ENCODE peak calls at places on chromosome 10, in eight cellular contexts. T is WERI-Rb-1; A is IMR-90; R is ovary; C is heart left ventricle; F is hepatocyte; E is naive thymus-derived CD4-positive, alpha-beta T cell; S is GM23338. H is an unnamed sample.

GRCh38 chr10:86337121-86337601 is 29.4 kb downstream of the GRID1 start:
- DNase-seq in T (no peak), A (no peak), R (no peak), C (no peak), F (no peak), E (no peak), S (no peak), H (no peak)

GRCh38 chr10:89241491-89242339 is 9.9 kb downstream of the LIPA start:
- DNase-seq in T (no peak), A (peak), R (no peak), C (no peak), F (no peak), E (no peak), S (no peak), H (no peak)

GRCh38 chr10:117980216-117980615 is 66.5 kb downstream of the RAB11FIP2 start:
- DNase-seq in T (no peak), A (peak), R (no peak), C (no peak), F (no peak), E (no peak), S (no peak), H (no peak)

GRCh38 chr10:43299579-43299978 is 32.7 kb upstream of the RASGEF1A start:
- DNase-seq in T (no peak), A (no peak), R (no peak), C (no peak), F (no peak), E (peak), S (no peak), H (no peak)

GRCh38 chr10:51035344-51035743 is 38.9 kb upstream of the PRKG1 start:
- DNase-seq in T (no peak), A (no peak), R (no peak), C (no peak), F (no peak), E (no peak), S (peak), H (no peak)

GRCh38 chr10:93554760-93555432 is 11.6 kb upstream of the FFAR4 start:
- DNase-seq in T (peak), A (peak), R (peak), C (peak), F (peak), E (peak), S (peak), H (peak)

GRCh38 chr10:105872665-105873064 is 1231.6 kb downstream of the SORCS3 start:
- DNase-seq in T (no peak), A (no peak), R (no peak), C (no peak), F (no peak), E (no peak), S (peak), H (no peak)

GRCh38 chr10:1056326-1057105 is at the start of gene WDR37:
- DNase-seq in T (peak), A (peak), R (peak), C (peak), F (peak), E (peak), S (peak), H (peak)

GRCh38 chr10:59709472-59710125 is at the start of gene SLC16A9:
- DNase-seq in T (peak), A (peak), R (peak), C (peak), F (peak), E (no peak), S (peak), H (peak)

GRCh38 chr10:88428442-88428841 is 154.7 kb downstream of the RNLS start:
- DNase-seq in T (peak), A (no peak), R (no peak), C (no peak), F (no peak), E (no peak), S (no peak), H (no peak)

GRCh38 chr10:71093531-71093930 is 118.8 kb upstream of the UNC5B start:
- DNase-seq in T (peak), A (no peak), R (no peak), C (no peak), F (no peak), E (no peak), S (no peak), H (no peak)
- H3K27ac ChIP-seq in T (no peak), A (no peak), R (no peak), C (no peak), F (no peak), E (no peak), S (no peak), H (no peak)

GRCh38 chr10:4260483-4260882 is 475.5 kb upstream of the KLF6 start:
- DNase-seq in T (no peak), A (peak), R (no peak), C (no peak), F (peak), E (no peak), S (no peak), H (no peak)
- H3K27ac ChIP-seq in T (no peak), A (peak), R (peak), C (no peak), F (peak), E (no peak), S (no peak), H (no peak)

DNA sequence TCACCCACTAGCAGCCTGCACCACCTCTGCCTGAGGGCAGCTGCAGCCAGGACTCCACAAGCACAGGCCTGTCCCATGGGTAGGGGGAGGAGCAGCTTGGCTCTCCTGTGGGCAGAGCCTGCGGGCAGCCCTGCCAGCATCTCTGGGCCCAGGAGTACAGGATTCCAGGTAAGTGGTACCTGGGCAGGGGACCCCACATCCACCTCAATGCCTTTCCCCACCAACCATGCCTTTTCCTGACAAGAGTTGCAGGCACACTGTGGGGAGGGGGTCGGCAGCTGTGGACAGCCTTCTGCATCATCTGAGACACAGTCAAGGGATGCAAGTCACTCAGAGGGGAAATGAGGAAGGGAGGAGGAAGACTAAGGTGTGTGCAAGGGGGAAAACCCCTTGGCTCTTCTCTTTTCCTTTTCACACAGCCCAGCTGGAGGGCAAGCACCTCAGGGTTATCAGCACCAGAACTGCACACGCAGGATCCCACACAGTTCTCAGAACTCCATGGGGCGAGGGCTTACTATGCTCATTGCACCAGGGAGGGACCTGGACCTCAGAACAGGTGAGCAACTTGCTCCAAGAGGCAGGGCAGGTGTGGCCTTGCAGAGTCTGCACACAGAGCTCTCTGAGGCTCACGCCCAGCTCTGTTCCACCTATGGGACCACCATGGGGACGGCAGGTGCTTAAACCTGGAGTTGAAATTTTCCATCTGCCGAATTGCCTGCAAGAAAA is 16.5 kb upstream of the ANTXRL start:
- DNase-seq in T (no peak), A (no peak), R (no peak), C (no peak), F (no peak), E (no peak), S (no peak), H (no peak)
- H3K27ac ChIP-seq in T (no peak), A (no peak), R (no peak), C (no peak), F (no peak), E (peak), S (no peak), H (no peak)

GRCh38 chr10:62025901-62026879 is 124.7 kb downstream of the ARID5B start:
- DNase-seq in T (no peak), A (peak), R (no peak), C (no peak), F (no peak), E (no peak), S (no peak), H (no peak)
- H3K27ac ChIP-seq in T (no peak), A (peak), R (no peak), C (no peak), F (peak), E (no peak), S (no peak), H (no peak)

GRCh38 chr10:77890097-77890496 is 36.5 kb downstream of the DLG5 start:
- DNase-seq in T (peak), A (no peak), R (no peak), C (no peak), F (no peak), E (no peak), S (peak), H (no peak)
- H3K27ac ChIP-seq in T (peak), A (no peak), R (peak), C (no peak), F (peak), E (no peak), S (peak), H (peak)

DNA sequence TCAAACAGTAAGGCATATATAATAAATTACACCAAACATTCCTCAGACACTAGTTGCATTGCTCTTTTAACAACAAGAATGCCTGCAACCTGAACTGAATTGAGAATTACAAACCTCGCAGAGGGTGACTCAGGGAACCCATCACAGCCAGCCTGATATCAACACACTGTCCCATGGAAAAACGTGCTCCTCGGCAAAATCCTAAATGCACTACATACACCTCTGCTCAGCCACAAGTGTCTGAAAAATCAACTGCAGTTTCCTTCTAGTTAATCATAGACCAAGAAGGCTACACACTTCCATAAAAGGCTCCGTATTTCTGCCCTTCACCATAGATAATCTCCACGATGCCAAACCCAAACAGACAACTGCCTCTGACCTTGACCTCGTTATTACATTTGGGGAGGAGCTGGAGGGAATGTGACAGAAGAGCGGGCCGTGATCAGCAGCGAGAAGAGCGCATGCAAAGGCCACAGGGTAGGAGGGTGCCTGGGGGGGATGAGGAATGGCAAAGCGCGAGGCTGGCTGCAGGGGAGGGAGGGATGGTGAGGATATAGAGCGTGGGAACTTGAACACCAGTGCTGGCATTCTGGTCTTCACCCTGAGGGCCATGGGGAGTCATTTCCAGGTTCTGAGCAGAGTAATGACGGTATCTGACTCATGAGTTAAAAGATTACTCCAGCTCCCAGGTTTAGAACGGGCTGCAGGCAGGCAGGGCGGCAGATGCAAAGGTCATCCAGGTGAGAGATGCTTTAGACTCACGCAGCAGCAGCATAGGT is 201.9 kb upstream of the FRMD4A start:
- DNase-seq in T (no peak), A (peak), R (no peak), C (no peak), F (peak), E (no peak), S (no peak), H (peak)
- H3K27ac ChIP-seq in T (no peak), A (peak), R (no peak), C (no peak), F (peak), E (no peak), S (peak), H (peak)

GRCh38 chr10:48197236-48197899 is 77.1 kb downstream of the FRMPD2 start:
- DNase-seq in T (no peak), A (no peak), R (no peak), C (no peak), F (no peak), E (no peak), S (no peak), H (no peak)

GRCh38 chr10:48199580-48200377 is 74.7 kb downstream of the FRMPD2 start:
- DNase-seq in T (no peak), A (peak), R (no peak), C (no peak), F (peak), E (no peak), S (no peak), H (no peak)

GRCh38 chr10:48194830-48195229 is 79.7 kb downstream of the FRMPD2 start:
- DNase-seq in T (no peak), A (no peak), R (no peak), C (no peak), F (peak), E (no peak), S (no peak), H (no peak)

GRCh38 chr10:48192916-48193450 is 81.5 kb downstream of the FRMPD2 start:
- DNase-seq in T (peak), A (no peak), R (no peak), C (no peak), F (no peak), E (no peak), S (no peak), H (no peak)

DNA sequence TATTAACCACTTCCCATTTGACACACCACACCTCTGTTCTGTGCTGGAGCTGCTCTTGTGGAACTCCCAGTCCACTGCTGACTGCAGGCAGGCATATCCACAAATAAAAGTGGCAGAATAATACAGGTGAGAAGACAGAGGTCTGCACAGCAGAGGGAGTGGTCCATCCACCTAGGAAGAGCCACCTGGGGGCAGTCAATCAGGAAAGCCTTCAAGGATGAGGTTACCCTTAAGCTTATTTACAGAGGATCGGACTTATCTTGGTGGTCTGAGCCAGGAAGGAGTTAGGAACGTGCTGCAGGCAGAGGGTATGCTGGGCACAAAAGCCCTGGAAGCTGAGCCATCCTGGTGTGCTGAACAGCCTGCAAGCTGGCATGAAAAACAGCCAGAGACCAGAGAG is 78.7 kb downstream of the FRMPD2 start:
- DNase-seq in T (peak), A (no peak), R (no peak), C (no peak), F (no peak), E (no peak), S (no peak), H (no peak)
- H3K27ac ChIP-seq in T (peak), A (no peak), R (no peak), C (no peak), F (no peak), E (no peak), S (no peak), H (no peak)

GRCh38 chr10:44968887-44969400 is 9.3 kb downstream of the RASSF4 start:
- DNase-seq in T (no peak), A (no peak), R (no peak), C (no peak), F (no peak), E (peak), S (no peak), H (no peak)
- H3K27ac ChIP-seq in T (no peak), A (no peak), R (no peak), C (peak), F (no peak), E (no peak), S (no peak), H (peak)

GRCh38 chr10:100551231-100551630 is 15.5 kb downstream of the HIF1AN start:
- DNase-seq in T (no peak), A (no peak), R (no peak), C (no peak), F (no peak), E (no peak), S (no peak), H (no peak)
- H3K27ac ChIP-seq in T (no peak), A (no peak), R (no peak), C (no peak), F (no peak), E (no peak), S (no peak), H (no peak)

GRCh38 chr10:114682121-114682520 is 24.0 kb upstream of the ABLIM1 start:
- DNase-seq in T (no peak), A (no peak), R (no peak), C (no peak), F (no peak), E (no peak), S (no peak), H (no peak)

GRCh38 chr10:114680557-114681117 is 22.6 kb upstream of the ABLIM1 start:
- DNase-seq in T (peak), A (no peak), R (no peak), C (no peak), F (no peak), E (no peak), S (no peak), H (no peak)

GRCh38 chr10:114683162-114683561 is 25.1 kb upstream of the ABLIM1 start:
- DNase-seq in T (no peak), A (no peak), R (no peak), C (no peak), F (no peak), E (no peak), S (no peak), H (peak)

GRCh38 chr10:114682532-114682931 is 24.5 kb upstream of the ABLIM1 start:
- DNase-seq in T (no peak), A (no peak), R (no peak), C (no peak), F (no peak), E (no peak), S (no peak), H (no peak)

GRCh38 chr10:114681542-114681941 is 23.5 kb upstream of the ABLIM1 start:
- DNase-seq in T (no peak), A (peak), R (no peak), C (peak), F (no peak), E (no peak), S (no peak), H (peak)
- H3K27ac ChIP-seq in T (peak), A (no peak), R (no peak), C (peak), F (peak), E (no peak), S (no peak), H (peak)